ENCODE peak calls at places on chromosomes 16 and 17, in five cellular contexts. E is KBM-7; C is heart left ventricle; O is HTR-8/SVneo; N is CD4-positive, alpha-beta T cell. Z is an unnamed sample.
A peak's percentile ranks its signal among the peaks of the same experiment; 100 is the strongest.

GRCh38 chr16:4788489-4788889 is 344 bp upstream of the SEPTIN12 start:
- DNase-seq in E (no peak), C (no peak), O (no peak), N (no peak), Z (no peak)

GRCh38 chr17:31321481-31321880 is at the start of gene EVI2A:
- DNase-seq in E (peak; percentile 96), C (no peak), O (peak; percentile 47), N (peak; percentile 52), Z (peak; percentile 57)

GRCh38 chr17:40028595-40028994 is 13.4 kb downstream of the CSF3 start:
- DNase-seq in E (no peak), C (no peak), O (no peak), N (no peak), Z (no peak)

GRCh38 chr17:62162898-62163297 is 97.8 kb upstream of the MED13 start:
- DNase-seq in E (no peak), C (no peak), O (no peak), N (no peak), Z (no peak)

GRCh38 chr16:52469775-52470174 is 77.2 kb downstream of the TOX3 start:
- DNase-seq in E (no peak), C (no peak), O (no peak), N (no peak), Z (no peak)

GRCh38 chr17:79628861-79629547 is 18.2 kb upstream of the RBFOX3 start:
- DNase-seq in E (no peak), C (no peak), O (no peak), N (no peak), Z (peak; percentile 30)

GRCh38 chr17:43945074-43945824 is 3.0 kb upstream of the PPY start:
- DNase-seq in E (no peak), C (no peak), O (no peak), N (no peak), Z (no peak)

GRCh38 chr16:51813609-51814008 is 662.5 kb upstream of the SALL1 start:
- DNase-seq in E (no peak), C (no peak), O (no peak), N (no peak), Z (no peak)

GRCh38 chr16:22206013-22206846 is at the start of gene EEF2K:
- DNase-seq in E (peak; percentile 95), C (peak; percentile 95), O (peak; percentile 88), N (peak; percentile 74), Z (peak; percentile 94)

Z was measured in lower lobe of right lung.